ENCODE peak calls at places on chromosomes 2 and 18, in nine cellular contexts. A is Daoy; I is WERI-Rb-1; W is BJ; J is activated CD8-positive, alpha-beta memory T cell treated with anti-CD3 and anti-CD28 coated beads for 24 hours; Q is NCI-H510A treated with DMSO at 0.1 percent for 48 hours; E is NCI-H1105; X is endothelial cell; Z is right cardiac atrium. R is an unnamed sample.

GRCh38 chr2:157785200-157785599 is 90.9 kb downstream of the ACVR1 start:
- DNase-seq in A (peak; percentile 14), I (peak; percentile 74), W (no peak), J (no peak), Q (no peak), E (peak; percentile 84), X (no peak), Z (no peak), R (no peak)

GRCh38 chr2:219769044-219770030 is 141.9 kb downstream of the SLC4A3 start:
- DNase-seq in A (no peak), I (peak; percentile 18), W (no peak), J (no peak), Q (no peak), E (no peak), X (no peak), Z (peak; percentile 77), R (peak; percentile 11)

GRCh38 chr18:70339915-70340314 is 51.1 kb downstream of the SOCS6 start:
- DNase-seq in A (no peak), I (no peak), W (no peak), J (no peak), Q (no peak), E (no peak), X (no peak), Z (no peak), R (no peak)

GRCh38 chr2:233844064-233844807 is 10.1 kb downstream of the HJURP start:
- DNase-seq in A (no peak), I (no peak), W (no peak), J (no peak), Q (no peak), E (no peak), X (no peak), Z (no peak), R (no peak)

GRCh38 chr2:23475473-23475872 is 90.5 kb downstream of the KLHL29 start:
- DNase-seq in A (no peak), I (no peak), W (no peak), J (no peak), Q (no peak), E (no peak), X (no peak), Z (no peak), R (no peak)

GRCh38 chr2:140496714-140497113 is 1634.1 kb downstream of the LRP1B start:
- DNase-seq in A (no peak), I (no peak), W (no peak), J (no peak), Q (no peak), E (no peak), X (no peak), Z (no peak), R (no peak)

GRCh38 chr2:46655551-46656436 is 176.4 kb downstream of the TMEM247 start:
- DNase-seq in A (peak; percentile 66), I (no peak), W (no peak), J (no peak), Q (no peak), E (no peak), X (peak; percentile 13), Z (no peak), R (peak; percentile 73)

GRCh38 chr2:159882069-159882468 is 84.1 kb upstream of the CD302 start:
- DNase-seq in A (no peak), I (peak; percentile 72), W (no peak), J (no peak), Q (no peak), E (no peak), X (no peak), Z (no peak), R (no peak)

GRCh38 chr2:85953476-85953875 is 64.7 kb upstream of the ST3GAL5 start:
- DNase-seq in A (no peak), I (no peak), W (no peak), J (no peak), Q (no peak), E (no peak), X (no peak), Z (no peak), R (peak; percentile 43)

GRCh38 chr2:67716895-67717294 is 319.8 kb downstream of the ETAA1 start:
- DNase-seq in A (no peak), I (no peak), W (no peak), J (no peak), Q (no peak), E (no peak), X (no peak), Z (no peak), R (peak; percentile 17)

GRCh38 chr2:70960833-70961647 is 17.4 kb upstream of the ANKRD53 start:
- DNase-seq in A (no peak), I (no peak), W (no peak), J (peak; percentile 48), Q (no peak), E (no peak), X (no peak), Z (no peak), R (no peak)

GRCh38 chr2:239743206-239743605 is 281.9 kb downstream of the NDUFA10 start:
- DNase-seq in A (no peak), I (no peak), W (no peak), J (no peak), Q (no peak), E (no peak), X (no peak), Z (peak; percentile 1), R (no peak)

GRCh38 chr18:36640005-36640952 is 188.5 kb downstream of the TPGS2 start:
- DNase-seq in A (no peak), I (no peak), W (no peak), J (no peak), Q (no peak), E (no peak), X (no peak), Z (no peak), R (no peak)

GRCh38 chr2:224973112-224974016 is 68.9 kb downstream of the DOCK10 start:
- DNase-seq in A (peak; percentile 39), I (no peak), W (no peak), J (no peak), Q (no peak), E (no peak), X (no peak), Z (no peak), R (peak; percentile 39)

GRCh38 chr2:235661952-235662351 is 168.1 kb downstream of the AGAP1 start:
- DNase-seq in A (no peak), I (no peak), W (no peak), J (no peak), Q (no peak), E (no peak), X (no peak), Z (no peak), R (no peak)

GRCh38 chr2:201696151-201696659 is 2.2 kb downstream of the MPP4 start:
- DNase-seq in A (peak; percentile 87), I (no peak), W (peak; percentile 73), J (no peak), Q (no peak), E (no peak), X (no peak), Z (no peak), R (peak; percentile 91)

GRCh38 chr2:10573709-10574108 is 116.1 kb downstream of the NOL10 start:
- DNase-seq in A (no peak), I (no peak), W (no peak), J (no peak), Q (no peak), E (no peak), X (no peak), Z (no peak), R (no peak)

GRCh38 chr2:230930149-230930780 is 5.2 kb upstream of the GPR55 start:
- DNase-seq in A (no peak), I (no peak), W (no peak), J (peak; percentile 45), Q (no peak), E (no peak), X (no peak), Z (no peak), R (no peak)

GRCh38 chr18:76756491-76757288 is 65.7 kb upstream of the ZNF236 start:
- DNase-seq in A (no peak), I (no peak), W (peak; percentile 31), J (no peak), Q (no peak), E (no peak), X (no peak), Z (no peak), R (peak; percentile 5)

GRCh38 chr18:42413870-42414269 is 458.8 kb downstream of the PIK3C3 start:
- DNase-seq in A (no peak), I (no peak), W (no peak), J (no peak), Q (no peak), E (no peak), X (no peak), Z (no peak), R (no peak)

GRCh38 chr2:143063612-143064200 is 65.5 kb upstream of the ARHGAP15 start:
- DNase-seq in A (no peak), I (no peak), W (no peak), J (no peak), Q (no peak), E (no peak), X (no peak), Z (no peak), R (no peak)

GRCh38 chr18:44013871-44014270 is 666.8 kb upstream of the SETBP1 start:
- DNase-seq in A (no peak), I (no peak), W (no peak), J (no peak), Q (no peak), E (no peak), X (no peak), Z (no peak), R (no peak)

GRCh38 chr18:3425030-3425429 is 24.9 kb upstream of the TGIF1 start:
- DNase-seq in A (no peak), I (no peak), W (no peak), J (no peak), Q (no peak), E (no peak), X (no peak), Z (no peak), R (no peak)

GRCh38 chr2:173747037-173747436 is 218.1 kb downstream of the SP3 start:
- DNase-seq in A (no peak), I (no peak), W (no peak), J (no peak), Q (no peak), E (no peak), X (no peak), Z (no peak), R (no peak)

GRCh38 chr2:96739051-96739632 is 722 bp downstream of the LMAN2L start:
- DNase-seq in A (no peak), I (no peak), W (no peak), J (no peak), Q (no peak), E (no peak), X (no peak), Z (no peak), R (no peak)

GRCh38 chr18:54119524-54120019 is 104.9 kb downstream of the MBD2 start:
- DNase-seq in A (peak; percentile 12), I (peak; percentile 32), W (no peak), J (peak; percentile 57), Q (peak; percentile 76), E (peak; percentile 74), X (peak; percentile 19), Z (no peak), R (peak; percentile 59)

GRCh38 chr2:146278881-146279280 is 1565.9 kb upstream of the ACVR2A start:
- DNase-seq in A (no peak), I (no peak), W (no peak), J (no peak), Q (no peak), E (no peak), X (no peak), Z (no peak), R (no peak)

GRCh38 chr2:167048829-167049228 is 160.5 kb downstream of the XIRP2 start:
- DNase-seq in A (no peak), I (no peak), W (no peak), J (no peak), Q (no peak), E (no peak), X (no peak), Z (no peak), R (peak; percentile 3)

GRCh38 chr2:64404743-64405142 is 49.2 kb upstream of the LGALSL start:
- DNase-seq in A (no peak), I (no peak), W (no peak), J (no peak), Q (no peak), E (no peak), X (peak; percentile 64), Z (peak; percentile 77), R (no peak)

GRCh38 chr18:49628119-49628518 is 66.3 kb downstream of the LIPG start:
- DNase-seq in A (peak; percentile 64), I (no peak), W (no peak), J (no peak), Q (no peak), E (no peak), X (no peak), Z (no peak), R (peak; percentile 13)

GRCh38 chr2:181894381-181894780 is 2.9 kb downstream of the ITPRID2 start:
- DNase-seq in A (no peak), I (no peak), W (no peak), J (no peak), Q (no peak), E (no peak), X (no peak), Z (no peak), R (no peak)

R was measured in EL.